ENCODE peak calls at places on chromosomes 6 and 20, in nine cellular contexts. K is spleen, T is IMR-90, S is A549, V is uterus, G is upper lobe of left lung, L is body of pancreas, M is ovary, X is NB4. H is an unnamed sample.

GRCh38 chr6:116385911-116386310 is 15.2 kb downstream of the DSE start:
- DNase-seq in K (no peak), T (peak), S (no peak), V (no peak), G (no peak), L (no peak), M (no peak), X (no peak), H (no peak)

GRCh38 chr6:1377526-1378223 is 11.7 kb upstream of the FOXF2 start:
- DNase-seq in K (no peak), T (no peak), S (no peak), V (no peak), G (no peak), L (no peak), M (no peak), X (no peak), H (no peak)

GRCh38 chr6:137677714-137678113 is 183.5 kb upstream of the OLIG3 start:
- DNase-seq in K (peak), T (no peak), S (no peak), V (no peak), G (no peak), L (no peak), M (no peak), X (peak), H (no peak)

GRCh38 chr6:10759312-10759839 is 11.8 kb downstream of the TMEM14B start:
- DNase-seq in K (no peak), T (peak), S (peak), V (no peak), G (no peak), L (no peak), M (no peak), X (peak), H (peak)

GRCh38 chr20:6575912-6576391 is 191.5 kb upstream of the BMP2 start:
- DNase-seq in K (no peak), T (peak), S (no peak), V (no peak), G (no peak), L (no peak), M (no peak), X (no peak), H (no peak)

GRCh38 chr6:46741482-46741881 is 5.3 kb upstream of the ANKRD66 start:
- DNase-seq in K (no peak), T (no peak), S (no peak), V (no peak), G (no peak), L (no peak), M (no peak), X (no peak), H (no peak)

GRCh38 chr6:109979033-109979921 is 1.2 kb downstream of the GPR6 start:
- DNase-seq in K (no peak), T (no peak), S (no peak), V (no peak), G (peak), L (no peak), M (no peak), X (no peak), H (no peak)

GRCh38 chr6:26743941-26744699 is 84.6 kb upstream of the ZNF322 start:
- DNase-seq in K (no peak), T (no peak), S (peak), V (no peak), G (no peak), L (no peak), M (no peak), X (peak), H (no peak)

GRCh38 chr6:22765015-22765414 is 195.6 kb downstream of the HDGFL1 start:
- DNase-seq in K (no peak), T (peak), S (no peak), V (no peak), G (no peak), L (no peak), M (no peak), X (no peak), H (no peak)

GRCh38 chr20:17953935-17954334 is 14.7 kb downstream of the SNX5 start:
- DNase-seq in K (no peak), T (no peak), S (no peak), V (no peak), G (no peak), L (no peak), M (no peak), X (no peak), H (no peak)

GRCh38 chr6:43368517-43369160 is 808 bp downstream of the ZNF318 start:
- DNase-seq in K (peak), T (peak), S (peak), V (peak), G (no peak), L (peak), M (peak), X (peak), H (peak)

GRCh38 chr6:163162007-163162873 is 252.3 kb upstream of the QKI start:
- DNase-seq in K (no peak), T (no peak), S (no peak), V (no peak), G (no peak), L (no peak), M (no peak), X (no peak), H (no peak)

GRCh38 chr20:6162239-6162638 is 39.4 kb upstream of the FERMT1 start:
- DNase-seq in K (no peak), T (no peak), S (no peak), V (peak), G (no peak), L (no peak), M (no peak), X (no peak), H (no peak)

GRCh38 chr20:41169791-41170351 is 32.5 kb downstream of the PLCG1 start:
- DNase-seq in K (peak), T (peak), S (no peak), V (peak), G (no peak), L (peak), M (peak), X (no peak), H (peak)

GRCh38 chr6:138105880-138106664 is 1.1 kb downstream of the PERP start:
- DNase-seq in K (no peak), T (peak), S (peak), V (no peak), G (no peak), L (no peak), M (no peak), X (no peak), H (no peak)

GRCh38 chr6:32968093-32968769 is at the start of gene BRD2:
- DNase-seq in K (peak), T (peak), S (peak), V (peak), G (peak), L (peak), M (peak), X (peak), H (peak)

DNA sequence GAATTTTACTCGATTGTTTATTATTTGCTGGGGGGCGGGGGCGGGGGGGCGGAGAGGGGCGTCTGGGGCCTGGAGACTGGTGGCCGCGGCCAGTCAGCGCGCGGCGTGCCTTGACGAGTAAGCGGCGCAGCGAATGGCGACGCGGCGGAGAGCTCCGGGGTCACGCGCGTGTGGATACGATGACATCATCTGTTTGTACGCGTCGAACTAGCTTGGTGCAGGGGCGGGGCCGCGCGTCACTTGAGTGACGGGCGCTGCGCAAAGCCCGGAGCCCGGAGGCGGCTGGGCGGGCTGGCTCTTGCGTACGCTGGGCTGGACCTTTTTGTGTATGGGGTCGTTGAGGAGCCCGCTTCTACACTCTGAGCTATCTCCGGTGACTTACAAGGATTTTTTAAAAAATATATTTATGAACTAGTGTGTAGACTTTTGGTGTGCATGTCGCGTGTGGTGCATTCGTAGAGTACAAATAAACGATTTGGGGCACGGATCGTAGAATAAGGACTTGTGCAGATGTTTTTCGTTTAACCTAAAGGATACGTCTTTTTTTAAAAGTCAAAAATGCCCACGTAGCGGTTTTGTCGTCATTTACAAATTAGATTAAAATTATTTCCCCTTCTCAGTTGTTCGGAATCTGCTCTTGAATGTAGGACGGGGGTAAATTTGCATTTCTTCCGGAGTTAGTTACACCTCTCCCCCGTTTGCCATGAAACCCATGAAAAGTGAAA is 2.2 kb upstream of the FOXO3 start:
- DNase-seq in K (peak), T (peak), S (peak), V (peak), G (peak), L (peak), M (peak), X (peak), H (peak)
- TF ChIP-seq POLR2A in K (peak), T (no peak), S (no peak), V (peak), G (peak), L (peak), M (peak), X (no peak), H (peak)

GRCh38 chr6:31365864-31366263 is 8.9 kb upstream of the HLA-B start:
- DNase-seq in K (no peak), T (no peak), S (no peak), V (no peak), G (no peak), L (no peak), M (no peak), X (no peak), H (no peak)

GRCh38 chr6:31366693-31367470 is 9.9 kb upstream of the HLA-B start:
- DNase-seq in K (peak), T (peak), S (peak), V (peak), G (peak), L (peak), M (peak), X (peak), H (peak)

GRCh38 chr6:31359556-31359955 is 2.6 kb upstream of the HLA-B start:
- DNase-seq in K (no peak), T (no peak), S (no peak), V (no peak), G (no peak), L (no peak), M (no peak), X (no peak), H (no peak)

GRCh38 chr6:31362751-31363150 is 5.8 kb upstream of the HLA-B start:
- DNase-seq in K (no peak), T (no peak), S (no peak), V (no peak), G (no peak), L (no peak), M (no peak), X (no peak), H (no peak)

DNA sequence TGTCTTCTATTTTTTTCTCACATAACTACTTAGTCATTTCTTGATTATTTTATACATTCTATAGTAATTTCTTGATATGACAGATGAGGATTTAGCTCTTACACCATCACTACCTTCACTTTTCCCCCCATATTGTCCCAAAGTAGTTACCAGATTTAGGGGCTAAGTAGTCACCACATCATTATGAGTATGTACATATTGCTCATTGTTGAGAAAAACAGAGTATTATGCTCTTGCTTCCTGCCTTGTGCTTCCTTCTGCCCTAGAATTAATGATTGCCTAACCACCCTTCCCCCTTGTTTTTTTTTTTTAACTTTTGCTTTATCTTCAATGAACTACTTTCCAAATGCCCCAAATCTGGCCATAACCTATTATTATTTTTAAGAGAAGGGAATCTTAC is 6.8 kb upstream of the HLA-B start:
- DNase-seq in K (no peak), T (no peak), S (no peak), V (no peak), G (no peak), L (no peak), M (no peak), X (no peak), H (no peak)
- TF ChIP-seq POLR2A in K (no peak), T (no peak), S (no peak), V (no peak), G (no peak), L (no peak), M (no peak), X (no peak), H (no peak)

DNA sequence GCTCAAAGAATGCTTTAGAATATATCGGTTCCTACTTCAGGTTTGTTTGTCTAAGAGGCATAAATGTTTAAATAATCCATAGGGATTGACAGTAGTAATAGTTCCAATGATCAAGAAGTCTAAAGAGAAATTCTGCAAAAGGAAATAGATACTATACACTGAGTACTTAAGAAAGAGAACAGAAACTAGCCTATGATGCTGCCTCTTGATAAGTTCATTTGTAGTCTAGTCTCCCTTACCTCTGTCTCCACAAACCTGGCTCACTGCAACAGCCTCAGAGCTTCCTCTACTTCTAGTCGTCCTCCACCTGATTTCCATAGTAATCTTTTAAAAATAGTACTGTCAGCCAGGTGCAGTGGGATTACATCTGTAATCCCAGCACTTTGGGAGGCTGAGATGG is 511.8 kb downstream of the LMBRD1 start:
- DNase-seq in K (no peak), T (no peak), S (no peak), V (no peak), G (no peak), L (no peak), M (no peak), X (no peak), H (no peak)
- TF ChIP-seq POLR2A in K (no peak), T (no peak), S (no peak), V (no peak), G (no peak), L (no peak), M (no peak), X (no peak), H (no peak)

DNA sequence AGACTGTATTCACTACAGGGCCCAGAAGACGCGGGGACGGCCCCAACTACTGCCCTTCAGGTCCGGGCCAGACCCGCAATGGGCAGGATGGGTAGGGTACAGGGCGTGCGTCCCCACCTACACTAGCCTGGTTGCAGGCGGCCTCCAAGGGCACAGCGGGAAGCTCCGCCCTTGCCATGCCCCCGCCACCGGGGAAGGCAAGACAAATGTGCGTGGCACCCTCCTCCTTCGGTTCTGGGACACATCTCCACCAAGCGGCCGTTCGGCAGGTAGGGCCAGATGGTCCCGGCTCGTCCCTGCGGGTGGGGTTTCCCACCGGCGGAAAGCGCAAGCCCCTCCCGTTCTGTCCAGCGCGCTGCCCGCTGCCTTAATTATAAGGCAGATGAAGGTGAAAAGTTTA is 5.6 kb downstream of the NXT1 start:
- DNase-seq in K (peak), T (no peak), S (no peak), V (no peak), G (peak), L (no peak), M (no peak), X (no peak), H (no peak)
- TF ChIP-seq POLR2A in K (no peak), T (peak), S (no peak), V (no peak), G (no peak), L (no peak), M (no peak), X (no peak), H (no peak)

GRCh38 chr6:139764498-139764986 is 390.1 kb upstream of the CITED2 start:
- DNase-seq in K (no peak), T (peak), S (peak), V (peak), G (no peak), L (no peak), M (peak), X (peak), H (no peak)
- TF ChIP-seq POLR2A in K (no peak), T (no peak), S (no peak), V (no peak), G (no peak), L (no peak), M (no peak), X (no peak), H (no peak)

GRCh38 chr20:59299961-59300340 is 460 bp upstream of the EDN3 start:
- DNase-seq in K (no peak), T (no peak), S (peak), V (no peak), G (no peak), L (peak), M (no peak), X (peak), H (no peak)
- TF ChIP-seq POLR2A in K (no peak), T (no peak), S (no peak), V (no peak), G (no peak), L (peak), M (no peak), X (no peak), H (no peak)

GRCh38 chr20:45340951-45341350 is 7.3 kb downstream of the SDC4 start:
- DNase-seq in K (no peak), T (no peak), S (no peak), V (no peak), G (no peak), L (no peak), M (no peak), X (no peak), H (no peak)

GRCh38 chr20:45342863-45343444 is 5.3 kb downstream of the SDC4 start:
- DNase-seq in K (no peak), T (no peak), S (no peak), V (no peak), G (no peak), L (no peak), M (no peak), X (no peak), H (no peak)

GRCh38 chr20:45343445-45343866 is 4.8 kb downstream of the SDC4 start:
- DNase-seq in K (no peak), T (no peak), S (no peak), V (no peak), G (no peak), L (peak), M (no peak), X (no peak), H (no peak)

GRCh38 chr20:45341579-45341938 is 6.7 kb downstream of the SDC4 start:
- DNase-seq in K (no peak), T (no peak), S (no peak), V (no peak), G (no peak), L (peak), M (no peak), X (no peak), H (no peak)

GRCh38 chr20:45341939-45342862 is 6.0 kb downstream of the SDC4 start:
- DNase-seq in K (no peak), T (peak), S (no peak), V (peak), G (peak), L (peak), M (peak), X (no peak), H (no peak)
- TF ChIP-seq POLR2A in K (no peak), T (peak), S (no peak), V (no peak), G (peak), L (peak), M (no peak), X (no peak), H (no peak)